ENCODE peak calls at places on chromosome 17, in ten cellular contexts. Y, P, L, J, B, T, V, K, C and Q are unnamed samples.

GRCh38 chr17:6070895-6071511 is 824 bp downstream of the WSCD1 start:
- DNase-seq in P (no peak), K (no peak), J (no peak), B (no peak), V (no peak), Y (peak; percentile 14), L (peak; percentile 72), T (no peak), C (no peak), Q (no peak)

GRCh38 chr17:63490858-63491400 is 14.1 kb downstream of the ACE start:
- DNase-seq in P (no peak), V (no peak), B (no peak), K (no peak), J (no peak), T (no peak), Y (no peak), C (no peak), L (no peak), Q (no peak)

GRCh38 chr17:72580321-72581127 is 459.7 kb downstream of the SOX9 start:
- DNase-seq in C (no peak), T (no peak), J (no peak), P (no peak), B (no peak), Y (no peak), K (no peak), V (no peak), L (no peak), Q (no peak)

GRCh38 chr17:79340771-79341528 is 266.3 kb downstream of the ENGASE start:
- DNase-seq in B (no peak), C (no peak), K (peak; percentile 86), L (no peak), T (no peak), V (no peak), Y (no peak), P (no peak), J (no peak), Q (no peak)

GRCh38 chr17:48290378-48290777 is 139.6 kb downstream of the SKAP1 start:
- DNase-seq in K (no peak), P (no peak), T (no peak), L (no peak), V (no peak), Y (no peak), C (no peak), J (no peak), B (no peak), Q (no peak)

GRCh38 chr17:8185580-8186445 is 4.2 kb downstream of the BORCS6 start:
- DNase-seq in K (peak; percentile 90), J (no peak), Y (peak; percentile 76), T (peak; percentile 92), L (peak; percentile 97), V (peak; percentile 90), B (peak; percentile 54), C (no peak), P (peak; percentile 86), Q (peak; percentile 97)

GRCh38 chr17:72523491-72523890 is 402.7 kb downstream of the SOX9 start:
- DNase-seq in K (no peak), L (no peak), P (no peak), V (no peak), C (no peak), B (no peak), J (no peak), T (no peak), Y (no peak), Q (no peak)

GRCh38 chr17:39606434-39607056 is 1.2 kb downstream of the NEUROD2 start:
- DNase-seq in K (no peak), T (no peak), P (no peak), J (no peak), V (no peak), C (no peak), B (no peak), Y (no peak), L (no peak), Q (no peak)

GRCh38 chr17:41467546-41467945 is 360 bp upstream of the KRT32 start:
- DNase-seq in T (no peak), L (no peak), K (no peak), P (no peak), C (no peak), V (no peak), J (peak; percentile 25), B (no peak), Y (no peak), Q (no peak)

GRCh38 chr17:29195465-29196081 is 15.4 kb upstream of the MYO18A start:
- DNase-seq in L (no peak), K (peak; percentile 68), V (no peak), J (no peak), Y (no peak), P (no peak), T (no peak), B (no peak), C (no peak), Q (no peak)

GRCh38 chr17:3905017-3905486 is 11.2 kb downstream of the P2RX1 start:
- DNase-seq in T (no peak), C (no peak), B (no peak), L (no peak), J (no peak), P (no peak), V (no peak), Y (no peak), K (no peak), Q (no peak)